ENCODE peak calls at places on chromosome 17, in six cellular contexts. Z is progenitor cell of endocrine pancreas, A is EL, L is T-helper 17 cell, D is germinal center, R is NCI-H146. O is an unnamed sample.

GRCh38 chr17:39674702-39675389 is 6.6 kb downstream of the PNMT start:
- DNase-seq in Z (no peak), A (no peak), L (no peak), D (peak), R (peak), O (no peak)

GRCh38 chr17:31008374-31009035 is 37.7 kb downstream of the RNF135 start:
- DNase-seq in Z (peak), A (peak), L (peak), D (peak), R (peak), O (peak)

GRCh38 chr17:2050871-2051387 is 4.0 kb upstream of the HIC1 start:
- DNase-seq in Z (no peak), A (peak), L (no peak), D (no peak), R (peak), O (peak)

GRCh38 chr17:30969989-30970680 is 704 bp upstream of the RNF135 start:
- DNase-seq in Z (no peak), A (no peak), L (no peak), D (peak), R (peak), O (peak)

GRCh38 chr17:1244606-1245012 is 25.6 kb upstream of the BHLHA9 start:
- DNase-seq in Z (no peak), A (no peak), L (no peak), D (no peak), R (no peak), O (no peak)

GRCh38 chr17:59406278-59406677 is 74.8 kb downstream of the YPEL2 start:
- DNase-seq in Z (no peak), A (no peak), L (no peak), D (no peak), R (no peak), O (no peak)

GRCh38 chr17:55785181-55785580 is 34.3 kb downstream of the PCTP start:
- DNase-seq in Z (no peak), A (no peak), L (no peak), D (no peak), R (no peak), O (no peak)

GRCh38 chr17:40605301-40605700 is 40.0 kb upstream of the CCR7 start:
- DNase-seq in Z (no peak), A (no peak), L (peak), D (no peak), R (no peak), O (no peak)

GRCh38 chr17:49520386-49521087 is 25.4 kb downstream of the NGFR start:
- DNase-seq in Z (no peak), A (no peak), L (no peak), D (no peak), R (no peak), O (no peak)

GRCh38 chr17:11935734-11936406 is 61.4 kb downstream of the ZNF18 start:
- DNase-seq in Z (peak), A (peak), L (no peak), D (no peak), R (no peak), O (peak)

GRCh38 chr17:47698749-47699535 is 5.0 kb downstream of the TBKBP1 start:
- DNase-seq in Z (peak), A (peak), L (peak), D (peak), R (peak), O (peak)

GRCh38 chr17:39095309-39095686 is 56.1 kb downstream of the PLXDC1 start:
- DNase-seq in Z (no peak), A (no peak), L (no peak), D (no peak), R (no peak), O (no peak)

GRCh38 chr17:9475259-9475658 is 100.4 kb downstream of the STX8 start:
- DNase-seq in Z (no peak), A (no peak), L (no peak), D (no peak), R (no peak), O (no peak)

GRCh38 chr17:83144421-83145357 is 65.3 kb downstream of the METRNL start:
- DNase-seq in Z (no peak), A (peak), L (no peak), D (no peak), R (no peak), O (no peak)

GRCh38 chr17:65043802-65044201 is 12.7 kb downstream of the GNA13 start:
- DNase-seq in Z (no peak), A (no peak), L (no peak), D (no peak), R (no peak), O (no peak)

GRCh38 chr17:75271233-75271954 is 363 bp upstream of the MIF4GD start:
- DNase-seq in Z (peak), A (peak), L (peak), D (peak), R (peak), O (peak)

GRCh38 chr17:48681609-48682008 is 40.7 kb downstream of the PRAC1 start:
- DNase-seq in Z (no peak), A (no peak), L (no peak), D (no peak), R (no peak), O (no peak)

GRCh38 chr17:64115871-64116534 is 13.9 kb downstream of the ERN1 start:
- DNase-seq in Z (no peak), A (peak), L (no peak), D (no peak), R (no peak), O (no peak)

GRCh38 chr17:52227926-52228325 is 69.4 kb upstream of the CA10 start:
- DNase-seq in Z (no peak), A (no peak), L (no peak), D (no peak), R (no peak), O (no peak)

GRCh38 chr17:7558544-7559306 is at the start of gene TNFSF13:
- DNase-seq in Z (no peak), A (no peak), L (no peak), D (no peak), R (no peak), O (no peak)

GRCh38 chr17:66690166-66690565 is 144.8 kb upstream of the CACNG5 start:
- DNase-seq in Z (no peak), A (no peak), L (no peak), D (no peak), R (no peak), O (no peak)

GRCh38 chr17:9279911-9280310 is 258.6 kb downstream of the NTN1 start:
- DNase-seq in Z (no peak), A (no peak), L (no peak), D (no peak), R (no peak), O (no peak)

GRCh38 chr17:68255151-68255550 is 7.3 kb downstream of the AMZ2 start:
- DNase-seq in Z (no peak), A (no peak), L (no peak), D (no peak), R (no peak), O (no peak)

GRCh38 chr17:43332211-43332610 is 66.6 kb upstream of the ARL4D start:
- DNase-seq in Z (no peak), A (no peak), L (no peak), D (no peak), R (no peak), O (no peak)

GRCh38 chr17:15377200-15377599 is 35.8 kb upstream of the TEKT3 start:
- DNase-seq in Z (no peak), A (peak), L (no peak), D (no peak), R (no peak), O (no peak)

GRCh38 chr17:29168079-29168758 is 12.0 kb downstream of the MYO18A start:
- DNase-seq in Z (no peak), A (no peak), L (no peak), D (no peak), R (no peak), O (no peak)

GRCh38 chr17:19365499-19365817 is 2.9 kb upstream of the B9D1 start:
- DNase-seq in Z (no peak), A (no peak), L (no peak), D (no peak), R (no peak), O (no peak)

GRCh38 chr17:14306602-14307001 is 5.7 kb downstream of the HS3ST3B1 start:
- DNase-seq in Z (no peak), A (no peak), L (no peak), D (no peak), R (no peak), O (no peak)

GRCh38 chr17:17535957-17536356 is 39.8 kb upstream of the RASD1 start:
- DNase-seq in Z (no peak), A (peak), L (no peak), D (no peak), R (no peak), O (no peak)

GRCh38 chr17:49756805-49757496 is 7.0 kb downstream of the FAM117A start:
- DNase-seq in Z (no peak), A (no peak), L (no peak), D (no peak), R (no peak), O (no peak)

GRCh38 chr17:652310-652709 is 62.3 kb downstream of the VPS53 start:
- DNase-seq in Z (no peak), A (no peak), L (no peak), D (no peak), R (no peak), O (no peak)

GRCh38 chr17:36851230-36851629 is 86.0 kb upstream of the LHX1 start:
- DNase-seq in Z (no peak), A (peak), L (no peak), D (no peak), R (no peak), O (no peak)

GRCh38 chr17:6157716-6158115 is 87.5 kb downstream of the WSCD1 start:
- DNase-seq in Z (no peak), A (no peak), L (no peak), D (no peak), R (no peak), O (no peak)

GRCh38 chr17:48790607-48791127 is 26.4 kb downstream of the TTLL6 start:
- DNase-seq in Z (no peak), A (no peak), L (no peak), D (no peak), R (no peak), O (no peak)

GRCh38 chr17:63700528-63701441 is 860 bp upstream of the LIMD2 start:
- DNase-seq in Z (no peak), A (peak), L (peak), D (peak), R (peak), O (peak)

GRCh38 chr17:76246080-76247066 is 6.1 kb upstream of the RNF157 start:
- DNase-seq in Z (no peak), A (no peak), L (no peak), D (no peak), R (no peak), O (no peak)

GRCh38 chr17:29677139-29677834 is 54.6 kb upstream of the CORO6 start:
- DNase-seq in Z (no peak), A (no peak), L (no peak), D (no peak), R (no peak), O (no peak)